ENCODE peak calls at places on chromosomes 3 and 15, in six cellular contexts. X, G, N, P, I and K are unnamed samples.

GRCh38 chr3:13009946-13010315 is 63.3 kb downstream of the IQSEC1 start:
- DNase-seq in P (no peak), X (no peak), N (no peak), I (no peak), G (no peak), K (no peak)

GRCh38 chr3:154324919-154325318 is 632 bp upstream of the DHX36 start:
- DNase-seq in X (no peak), G (no peak), P (no peak), N (no peak), I (no peak), K (no peak)

GRCh38 chr15:39332846-39333245 is 248.0 kb upstream of the THBS1 start:
- DNase-seq in G (no peak), X (no peak), I (no peak), P (no peak), N (no peak), K (no peak)

GRCh38 chr3:18740631-18741583 is 315.8 kb upstream of the SATB1 start:
- DNase-seq in X (no peak), I (peak; percentile 35), G (peak; percentile 24), P (peak; percentile 76), N (no peak), K (peak; percentile 37)

GRCh38 chr3:57444469-57444868 is 99.7 kb downstream of the DNAH12 start:
- DNase-seq in X (no peak), I (no peak), G (no peak), N (no peak), P (no peak), K (no peak)

GRCh38 chr3:119794971-119795612 is 13.2 kb downstream of the NR1I2 start:
- DNase-seq in G (no peak), N (peak; percentile 17), I (no peak), P (no peak), X (no peak), K (no peak)

GRCh38 chr15:51380999-51381806 is 39.7 kb downstream of the GLDN start:
- DNase-seq in P (peak; percentile 46), X (peak; percentile 67), I (no peak), G (no peak), N (peak; percentile 83), K (peak; percentile 32)

GRCh38 chr3:137024348-137024747 is 66.6 kb downstream of the IL20RB start:
- DNase-seq in X (no peak), P (no peak), N (no peak), G (no peak), I (no peak), K (no peak)

GRCh38 chr15:51438526-51438925 is 97.1 kb downstream of the GLDN start:
- DNase-seq in G (no peak), X (no peak), N (no peak), I (no peak), P (no peak), K (no peak)

GRCh38 chr15:39691229-39691628 is 91.4 kb downstream of the FSIP1 start:
- DNase-seq in I (no peak), X (no peak), N (peak; percentile 43), P (no peak), G (no peak), K (no peak)

GRCh38 chr15:89494941-89495637 is 1.3 kb downstream of the RHCG start:
- DNase-seq in N (no peak), G (no peak), I (no peak), X (peak; percentile 47), P (peak; percentile 59), K (no peak)

GRCh38 chr15:86275361-86275760 is 195.7 kb downstream of the AGBL1 start:
- DNase-seq in X (no peak), N (no peak), I (no peak), P (no peak), G (no peak), K (no peak)

GRCh38 chr3:50151728-50152127 is 3.4 kb upstream of the SEMA3F start:
- DNase-seq in I (no peak), P (no peak), G (no peak), N (no peak), X (no peak), K (no peak)

GRCh38 chr3:118970819-118971218 is 63.8 kb downstream of the IGSF11 start:
- DNase-seq in X (no peak), G (no peak), P (no peak), N (no peak), I (no peak), K (no peak)

GRCh38 chr3:58471025-58471887 is 20.6 kb upstream of the KCTD6 start:
- DNase-seq in P (peak; percentile 80), I (peak; percentile 37), N (peak; percentile 77), X (no peak), G (no peak), K (no peak)

GRCh38 chr3:110783541-110783940 is 288.1 kb upstream of the NECTIN3 start:
- DNase-seq in I (no peak), X (no peak), N (no peak), P (no peak), G (no peak), K (no peak)

GRCh38 chr3:54882114-54882833 is 45.6 kb downstream of the LRTM1 start:
- DNase-seq in P (no peak), G (no peak), N (peak; percentile 92), X (no peak), I (no peak), K (no peak)

GRCh38 chr3:174377096-174377495 is 482.0 kb upstream of the NAALADL2 start:
- DNase-seq in G (no peak), N (no peak), I (no peak), P (no peak), X (no peak), K (no peak)

GRCh38 chr3:171895890-171896289 is 52.7 kb downstream of the TMEM212 start:
- DNase-seq in G (no peak), N (no peak), I (no peak), P (no peak), X (no peak), K (no peak)

GRCh38 chr3:69011331-69011730 is 2.2 kb downstream of the EOGT start:
- DNase-seq in I (no peak), X (no peak), P (no peak), G (no peak), N (no peak), K (no peak)

GRCh38 chr3:38029400-38030125 is at the start of gene PLCD1:
- DNase-seq in N (peak; percentile 88), I (no peak), P (peak; percentile 61), G (peak; percentile 48), X (peak; percentile 91), K (no peak)

GRCh38 chr3:57917611-57918010 is 90.6 kb upstream of the FLNB start:
- DNase-seq in G (no peak), N (peak; percentile 22), P (no peak), X (no peak), I (no peak), K (no peak)

GRCh38 chr3:53196575-53197407 is 35.8 kb downstream of the PRKCD start:
- DNase-seq in X (no peak), N (no peak), G (no peak), P (peak; percentile 77), I (no peak), K (peak; percentile 53)

GRCh38 chr3:172317984-172318383 is 130.3 kb downstream of the GHSR start:
- DNase-seq in X (peak; percentile 67), P (no peak), I (no peak), G (no peak), N (peak; percentile 92), K (no peak)